ENCODE peak calls at places on chromosomes 13 and 19, in seven cellular contexts. Q, N, K, V, Z, T and W are unnamed samples.

GRCh38 chr13:28423010-28423409 is 71.9 kb downstream of the FLT1 start:
- DNase-seq in Q (no peak), N (peak), K (no peak), V (peak), Z (peak), T (peak), W (no peak)

GRCh38 chr13:73608731-73609485 is 525.3 kb downstream of the KLF12 start:
- DNase-seq in Q (no peak), N (no peak), K (no peak), V (no peak), Z (no peak), T (no peak), W (no peak)

GRCh38 chr13:113848431-113849260 is 15.2 kb downstream of the GAS6 start:
- DNase-seq in Q (peak), N (no peak), K (no peak), V (no peak), Z (no peak), T (no peak), W (peak)

GRCh38 chr13:26051231-26052135 is at the start of gene SHISA2:
- DNase-seq in Q (no peak), N (peak), K (no peak), V (peak), Z (peak), T (peak), W (peak)

GRCh38 chr13:100796463-100796862 is 121.9 kb upstream of the TMTC4 start:
- DNase-seq in Q (no peak), N (no peak), K (no peak), V (no peak), Z (no peak), T (no peak), W (no peak)

GRCh38 chr19:49954933-49955332 is 6.0 kb downstream of the SIGLEC11 start:
- DNase-seq in Q (no peak), N (no peak), K (no peak), V (peak), Z (no peak), T (no peak), W (peak)

GRCh38 chr19:42115219-42115618 is 17.0 kb downstream of the POU2F2 start:
- DNase-seq in Q (no peak), N (no peak), K (no peak), V (peak), Z (no peak), T (no peak), W (no peak)

GRCh38 chr13:30113983-30114491 is 193.3 kb downstream of the KATNAL1 start:
- DNase-seq in Q (no peak), N (no peak), K (no peak), V (peak), Z (no peak), T (no peak), W (no peak)

GRCh38 chr13:66312312-66313087 is 917.6 kb downstream of the PCDH9 start:
- DNase-seq in Q (no peak), N (no peak), K (no peak), V (peak), Z (no peak), T (no peak), W (no peak)

GRCh38 chr19:49342291-49342721 is 7.1 kb downstream of the CD37 start:
- DNase-seq in Q (no peak), N (peak), K (no peak), V (no peak), Z (peak), T (no peak), W (no peak)

GRCh38 chr13:29858231-29858630 is 7.8 kb upstream of the UBL3 start:
- DNase-seq in Q (no peak), N (no peak), K (no peak), V (no peak), Z (no peak), T (no peak), W (no peak)

GRCh38 chr13:32828711-32829110 is 187.5 kb upstream of the KL start:
- DNase-seq in Q (no peak), N (no peak), K (no peak), V (no peak), Z (no peak), T (no peak), W (no peak)

GRCh38 chr19:52957591-52957990 is 5.1 kb downstream of the ZNF816 start:
- DNase-seq in Q (no peak), N (no peak), K (no peak), V (no peak), Z (no peak), T (no peak), W (no peak)

GRCh38 chr13:46179576-46180368 is 2.2 kb downstream of the LCP1 start:
- DNase-seq in Q (peak), N (peak), K (no peak), V (peak), Z (peak), T (peak), W (no peak)

GRCh38 chr13:64074989-64075474 is 2659.4 kb upstream of the PCDH20 start:
- DNase-seq in Q (no peak), N (no peak), K (no peak), V (no peak), Z (no peak), T (no peak), W (no peak)

GRCh38 chr19:18173572-18174294 is at the start of gene IFI30:
- DNase-seq in Q (peak), N (peak), K (no peak), V (peak), Z (peak), T (no peak), W (peak)

GRCh38 chr19:50362030-50362412 is 3.4 kb downstream of the NAPSA start:
- DNase-seq in Q (no peak), N (peak), K (no peak), V (no peak), Z (peak), T (no peak), W (no peak)